ENCODE peak calls at places on chromosome 9, in seven cellular contexts. U is stimulated activated CD8-positive, alpha-beta memory T cell treated with anti-CD3 and anti-CD28 coated beads, Interleukin-15, amount 100 ng/mL, for 24 hours; H is anterior cingulate cortex; Q is A549; O is NCI-H82; E is uterus; S is EH. R is an unnamed sample.
A peak's percentile ranks its signal among the peaks of the same experiment; 100 is the strongest.

GRCh38 chr9:88370346-88370745 is 17.9 kb upstream of the SPIN1 start:
- DNase-seq in U (no peak), H (no peak), Q (no peak), O (no peak), E (no peak), S (peak; percentile 39), R (peak; percentile 44)

GRCh38 chr9:78694950-78695349 is 398.0 kb downstream of the PSAT1 start:
- DNase-seq in U (no peak), H (no peak), Q (no peak), O (no peak), E (no peak), S (no peak), R (no peak)

GRCh38 chr9:4299006-4299795 is 667 bp downstream of the GLIS3 start:
- DNase-seq in U (no peak), H (no peak), Q (peak; percentile 52), O (no peak), E (peak; percentile 46), S (peak; percentile 64), R (peak; percentile 66)

GRCh38 chr9:123049589-123050222 is 16.2 kb downstream of the GPR21 start:
- DNase-seq in U (no peak), H (no peak), Q (no peak), O (no peak), E (peak; percentile 39), S (peak; percentile 83), R (peak; percentile 44)

GRCh38 chr9:87387351-87388055 is 110.2 kb upstream of the DAPK1 start:
- DNase-seq in U (no peak), H (no peak), Q (no peak), O (no peak), E (no peak), S (peak; percentile 13), R (peak; percentile 48)

GRCh38 chr9:124658165-124659017 is 112.7 kb downstream of the NR6A1 start:
- DNase-seq in U (no peak), H (peak; percentile 61), Q (peak; percentile 97), O (peak; percentile 98), E (peak; percentile 23), S (peak; percentile 99), R (peak; percentile 97)

GRCh38 chr9:91082709-91083108 is 279.0 kb downstream of the AUH start:
- DNase-seq in U (no peak), H (no peak), Q (no peak), O (no peak), E (no peak), S (no peak), R (no peak)

GRCh38 chr9:31908158-31908890 is 476.1 kb upstream of the ACO1 start:
- DNase-seq in U (no peak), H (no peak), Q (peak; percentile 20), O (no peak), E (no peak), S (peak; percentile 1), R (no peak)

GRCh38 chr9:5843450-5844249 is 10.7 kb upstream of the ERMP1 start:
- DNase-seq in U (no peak), H (no peak), Q (peak; percentile 81), O (peak; percentile 1), E (no peak), S (peak; percentile 65), R (peak; percentile 30)

GRCh38 chr9:1458503-1458902 is 408.3 kb downstream of the DMRT2 start:
- DNase-seq in U (no peak), H (no peak), Q (peak; percentile 14), O (no peak), E (no peak), S (peak; percentile 69), R (peak; percentile 80)

GRCh38 chr9:134879664-134880483 is 736 bp upstream of the FCN2 start:
- DNase-seq in U (no peak), H (no peak), Q (no peak), O (no peak), E (no peak), S (no peak), R (no peak)

GRCh38 chr9:14153310-14153720 is 160.6 kb downstream of the NFIB start:
- DNase-seq in U (no peak), H (no peak), Q (no peak), O (peak; percentile 71), E (no peak), S (no peak), R (no peak)

GRCh38 chr9:3018691-3019230 is 174.9 kb upstream of the PUM3 start:
- DNase-seq in U (no peak), H (no peak), Q (no peak), O (peak; percentile 65), E (no peak), S (peak; percentile 7), R (no peak)

GRCh38 chr9:68629042-68629441 is 76.0 kb upstream of the PIP5K1B start:
- DNase-seq in U (no peak), H (no peak), Q (no peak), O (no peak), E (no peak), S (no peak), R (no peak)

GRCh38 chr9:98991981-98992884 is 48.5 kb downstream of the COL15A1 start:
- DNase-seq in U (no peak), H (no peak), Q (no peak), O (no peak), E (no peak), S (no peak), R (no peak)

GRCh38 chr9:107044872-107045271 is 181.9 kb downstream of the ZNF462 start:
- DNase-seq in U (no peak), H (no peak), Q (no peak), O (peak; percentile 58), E (no peak), S (no peak), R (no peak)

GRCh38 chr9:136019681-136020060 is 58.5 kb upstream of the UBAC1 start:
- DNase-seq in U (no peak), H (no peak), Q (no peak), O (no peak), E (peak; percentile 10), S (no peak), R (no peak)

GRCh38 chr9:8856686-8857329 is 1057.2 kb upstream of the DMAC1 start:
- DNase-seq in U (no peak), H (no peak), Q (no peak), O (peak; percentile 59), E (no peak), S (no peak), R (no peak)

GRCh38 chr9:109901191-109901590 is 121.2 kb downstream of the PALM2AKAP2 start:
- DNase-seq in U (no peak), H (no peak), Q (no peak), O (no peak), E (no peak), S (peak; percentile 76), R (peak; percentile 13)

GRCh38 chr9:138046641-138047301 is 169.2 kb downstream of the CACNA1B start:
- DNase-seq in U (no peak), H (no peak), Q (no peak), O (no peak), E (no peak), S (no peak), R (no peak)

GRCh38 chr9:132146575-132146974 is 15.3 kb upstream of the NTNG2 start:
- DNase-seq in U (no peak), H (no peak), Q (no peak), O (no peak), E (no peak), S (no peak), R (no peak)

GRCh38 chr9:89536618-89537017 is 38.7 kb upstream of the SEMA4D start:
- DNase-seq in U (no peak), H (no peak), Q (no peak), O (no peak), E (no peak), S (no peak), R (no peak)

R was measured in EL.